ENCODE peak calls at places on chromosomes 2 and 18, in four cellular contexts. Y is HepG2, M is WTC11, O is GM12878. G is an unnamed sample.
A peak's percentile ranks its signal among the peaks of the same experiment; 100 is the strongest.

GRCh38 chr2:149579972-149580882 is 7.3 kb downstream of the MMADHC start:
- DNase-seq in M (no peak), Y (no peak), O (no peak), G (no peak)

GRCh38 chr18:13308369-13308768 is 89.8 kb downstream of the LDLRAD4 start:
- DNase-seq in M (no peak), Y (no peak), O (no peak), G (no peak)

GRCh38 chr2:97845818-97846217 is 132.4 kb downstream of the ZAP70 start:
- DNase-seq in Y (no peak), O (no peak), M (no peak), G (no peak)

GRCh38 chr2:229340086-229340760 is 69.1 kb upstream of the PID1 start:
- DNase-seq in O (no peak), M (no peak), Y (no peak), G (no peak)

GRCh38 chr2:52929412-52929811 is 838.2 kb upstream of the CHAC2 start:
- DNase-seq in M (no peak), Y (no peak), O (no peak), G (no peak)

GRCh38 chr2:1680222-1681016 is 63.9 kb downstream of the PXDN start:
- DNase-seq in M (no peak), O (no peak), Y (no peak), G (no peak)

GRCh38 chr18:2186967-2187366 is 384.3 kb downstream of the METTL4 start:
- DNase-seq in Y (no peak), O (no peak), M (no peak), G (no peak)

GRCh38 chr2:51027442-51027841 is 4.5 kb downstream of the NRXN1 start:
- DNase-seq in M (no peak), Y (no peak), O (no peak), G (no peak)

GRCh38 chr18:49189772-49190171 is 239.0 kb upstream of the SMAD7 start:
- DNase-seq in O (no peak), M (no peak), Y (peak; percentile 64), G (no peak)

GRCh38 chr2:45938649-45939511 is 287.4 kb downstream of the PRKCE start:
- DNase-seq in O (no peak), M (no peak), Y (peak; percentile 78), G (no peak)

GRCh38 chr2:155223781-155224406 is 525.4 kb downstream of the KCNJ3 start:
- DNase-seq in O (no peak), M (no peak), Y (peak; percentile 15), G (no peak)

GRCh38 chr2:33223851-33224250 is 252.6 kb upstream of the RASGRP3 start:
- DNase-seq in M (no peak), O (no peak), Y (no peak), G (no peak)

GRCh38 chr2:54898451-54899226 is 151.6 kb downstream of the RTN4 start:
- DNase-seq in M (no peak), O (no peak), Y (no peak), G (no peak)

GRCh38 chr2:47917562-47917961 is 11.3 kb upstream of the FBXO11 start:
- DNase-seq in Y (no peak), M (no peak), O (no peak), G (no peak)

GRCh38 chr2:240819404-240820013 is 510 bp downstream of the KIF1A start:
- DNase-seq in O (no peak), Y (no peak), M (peak; percentile 59), G (no peak)

GRCh38 chr2:240820014-240820606 is at the start of gene KIF1A:
- DNase-seq in M (peak; percentile 80), O (no peak), Y (no peak), G (no peak)

GRCh38 chr2:240822280-240822847 is 2.3 kb upstream of the KIF1A start:
- DNase-seq in O (no peak), M (no peak), Y (no peak), G (no peak)

GRCh38 chr2:240821429-240821778 is 1.4 kb upstream of the KIF1A start:
- DNase-seq in M (no peak), Y (no peak), O (no peak), G (no peak)

DNA sequence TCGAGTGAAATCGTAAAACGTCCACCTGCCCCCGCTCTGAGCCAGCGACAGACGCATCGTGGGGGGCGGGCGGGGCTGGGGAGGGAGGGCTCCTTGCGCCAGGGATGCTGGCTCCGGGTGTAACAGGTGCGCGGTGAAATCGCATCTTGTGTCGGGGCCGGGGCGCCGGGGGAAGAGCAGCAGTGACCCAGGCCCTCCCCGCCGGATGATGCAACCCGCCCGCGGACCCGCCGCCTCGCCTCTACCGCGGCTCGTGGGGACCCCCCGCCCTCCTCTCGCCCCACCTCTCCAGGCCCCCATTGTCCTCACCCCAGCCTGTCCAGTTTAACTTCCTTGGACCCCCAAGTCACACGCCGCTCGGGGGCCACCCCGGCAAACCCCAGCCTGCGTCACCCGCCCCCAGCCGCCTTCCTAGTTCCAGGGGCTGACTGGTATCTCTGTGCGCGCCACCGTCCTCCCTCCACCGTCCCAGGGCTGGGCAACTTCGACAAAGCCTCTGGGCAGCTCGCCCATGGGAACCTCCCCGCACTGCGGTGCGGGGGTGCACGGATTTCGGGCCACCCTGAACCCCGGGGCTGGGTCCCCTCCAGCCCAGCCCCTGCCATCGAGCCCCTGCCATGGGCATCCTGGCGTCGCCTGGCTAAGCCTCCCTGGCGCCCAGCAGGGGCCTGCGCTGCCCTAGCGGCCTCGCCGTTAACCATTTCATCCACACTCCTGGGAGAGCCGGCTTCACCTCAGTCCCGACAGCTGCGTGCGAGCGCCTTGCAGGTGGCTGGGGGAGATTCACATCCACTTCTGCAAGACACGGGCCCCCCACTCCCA is 799 bp upstream of the KIF1A start:
- DNase-seq in Y (no peak), O (no peak), M (peak; percentile 73), G (no peak)
- TF ChIP-seq CBFB in Y (no peak), O (no peak), M (no peak), G (no peak)

GRCh38 chr2:127676906-127677305 is 1.6 kb upstream of the LIMS2 start:
- DNase-seq in O (no peak), M (no peak), Y (no peak), G (no peak)

GRCh38 chr2:127678531-127678930 is 3.2 kb upstream of the LIMS2 start:
- DNase-seq in O (no peak), Y (no peak), M (no peak), G (no peak)

GRCh38 chr2:127674241-127675209 is 805 bp downstream of the LIMS2 start:
- DNase-seq in Y (no peak), O (no peak), M (no peak), G (peak; percentile 55)

GRCh38 chr2:127673304-127674069 is 1.8 kb downstream of the LIMS2 start:
- DNase-seq in M (no peak), Y (no peak), O (no peak), G (no peak)

DNA sequence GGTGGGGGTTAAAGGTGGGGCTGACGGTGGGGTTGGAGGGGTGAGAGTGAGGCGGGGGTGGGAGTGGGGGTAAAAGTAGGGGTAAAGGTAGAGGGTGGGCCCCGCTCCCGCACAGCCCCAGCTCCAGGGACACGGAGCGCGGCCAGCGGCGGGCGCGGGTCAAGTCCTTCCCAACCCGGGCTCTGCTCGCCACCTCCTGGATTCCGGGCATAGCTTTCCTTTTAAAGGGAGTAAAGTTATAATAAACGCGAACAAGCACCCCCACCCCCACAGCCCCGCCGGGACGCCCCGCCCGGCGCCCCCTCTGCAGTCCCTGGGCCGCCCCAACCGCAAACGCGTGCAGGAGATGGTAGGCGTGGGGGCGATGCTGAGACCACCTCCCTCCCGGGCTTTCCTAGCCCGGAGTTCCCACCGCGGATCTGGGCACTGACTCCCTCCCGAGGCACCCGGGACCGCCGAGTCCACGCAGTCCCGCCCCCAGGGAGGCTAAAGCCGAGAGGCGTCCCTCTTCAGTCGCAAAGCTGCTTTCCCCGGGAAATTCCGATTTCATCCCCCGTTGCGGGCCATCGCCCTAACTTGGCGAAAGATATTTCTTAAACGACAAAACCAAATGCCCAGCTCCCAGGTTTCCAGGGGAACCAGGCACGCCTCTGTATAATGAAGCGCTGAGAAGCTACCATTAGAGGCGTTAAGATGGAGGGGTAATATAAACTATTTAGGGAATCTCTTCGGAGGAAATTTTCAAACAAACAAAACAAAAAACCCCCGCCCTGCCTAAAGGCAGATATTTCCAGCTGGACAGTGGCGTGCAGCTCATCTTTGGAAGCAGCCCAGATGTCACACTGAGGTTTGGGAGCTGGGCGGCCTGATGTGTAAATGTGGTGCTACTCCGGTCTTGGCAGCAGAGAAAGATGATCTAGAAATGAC is at the start of gene LIMS2:
- DNase-seq in Y (no peak), M (peak; percentile 52), O (no peak), G (no peak)
- TF ChIP-seq CBFB in Y (no peak), M (no peak), O (no peak), G (no peak)

GRCh38 chr18:25669741-25670140 is 317.8 kb upstream of the ZNF521 start:
- DNase-seq in O (no peak), Y (no peak), M (no peak), G (no peak)
- TF ChIP-seq CBFB in O (no peak), Y (no peak), M (no peak), G (no peak)

DNA sequence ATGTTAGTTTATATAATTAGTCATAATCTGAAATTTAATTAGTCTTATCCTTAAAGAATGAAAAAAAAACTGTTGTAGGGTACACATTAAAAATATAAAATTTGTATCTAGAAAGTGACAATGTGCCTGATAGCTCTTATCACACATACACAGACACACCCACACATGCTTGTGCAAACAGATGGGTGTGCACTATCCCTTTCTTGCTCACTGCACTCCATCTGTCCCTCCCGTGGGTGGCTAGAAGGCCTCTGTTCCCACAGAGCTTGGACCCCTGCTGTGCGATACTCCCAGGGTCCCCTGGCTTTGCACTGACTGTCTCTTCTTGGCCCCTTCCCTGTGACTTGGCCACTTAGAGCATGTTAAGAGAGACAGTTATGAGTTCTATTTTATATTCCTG is 123.9 kb upstream of the ACKR3 start:
- DNase-seq in Y (no peak), O (no peak), M (no peak), G (no peak)
- TF ChIP-seq CBFB in Y (no peak), O (no peak), M (no peak), G (no peak)

GRCh38 chr2:42186945-42187632 is 17.9 kb downstream of the EML4 start:
- DNase-seq in Y (no peak), O (no peak), M (no peak), G (no peak)

GRCh38 chr2:42185200-42185921 is 16.2 kb downstream of the EML4 start:
- DNase-seq in Y (no peak), O (no peak), M (no peak), G (no peak)

GRCh38 chr2:42187886-42188285 is 18.7 kb downstream of the EML4 start:
- DNase-seq in O (no peak), Y (no peak), M (no peak), G (no peak)

GRCh38 chr2:42184346-42184745 is 15.2 kb downstream of the EML4 start:
- DNase-seq in O (no peak), Y (no peak), M (no peak), G (no peak)

DNA sequence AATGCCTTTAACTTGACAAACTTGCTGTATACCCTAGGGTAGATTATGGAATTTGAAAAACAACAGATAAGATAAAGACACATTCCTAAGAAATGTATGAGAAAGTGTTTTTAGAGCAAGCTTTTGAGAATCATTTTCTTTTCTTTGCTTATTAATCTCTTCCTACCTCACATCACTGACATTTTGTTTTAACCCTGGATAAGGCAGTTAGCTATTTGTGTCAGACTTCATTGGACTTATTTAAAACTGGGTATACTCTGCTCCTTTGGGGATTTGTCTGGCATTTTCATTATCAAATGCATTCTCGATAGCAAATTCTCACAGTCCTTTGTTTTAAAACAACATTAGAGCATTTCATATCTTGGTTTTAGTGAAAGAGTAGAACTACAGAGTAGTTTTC is 17.2 kb downstream of the EML4 start:
- DNase-seq in M (no peak), O (no peak), Y (no peak), G (no peak)
- TF ChIP-seq CBFB in M (no peak), O (no peak), Y (no peak), G (no peak)

G was measured in K562.